ENCODE peak calls at places on chromosomes 5 and 9, in five cellular contexts. P is H1, V is HepG2, Z is HCT116, G is GM12878. X is an unnamed sample.

GRCh38 chr5:133229931-133230664 is 178.3 kb downstream of the HSPA4 start:
- DNase-seq in V (no peak), Z (no peak), P (no peak), G (no peak), X (no peak)

GRCh38 chr9:29750062-29750461 is 2176.8 kb upstream of the C9orf72 start:
- DNase-seq in V (no peak), P (no peak), G (no peak), Z (no peak), X (no peak)

GRCh38 chr9:76101472-76101871 is 211.0 kb downstream of the PCSK5 start:
- DNase-seq in P (no peak), G (no peak), V (no peak), Z (no peak), X (no peak)

GRCh38 chr9:126500600-126501382 is 112.9 kb upstream of the LMX1B start:
- DNase-seq in Z (peak), G (no peak), P (peak), V (peak), X (peak)

GRCh38 chr5:10734050-10734709 is 26.9 kb downstream of the DAP start:
- DNase-seq in P (no peak), G (no peak), Z (no peak), V (no peak), X (no peak)

GRCh38 chr5:173746050-173746449 is 129.6 kb upstream of the BOD1 start:
- DNase-seq in V (peak), G (no peak), P (peak), Z (no peak), X (no peak)

GRCh38 chr5:157116483-157116954 is 7.7 kb upstream of the HAVCR2 start:
- DNase-seq in V (no peak), Z (no peak), P (no peak), G (peak), X (no peak)

GRCh38 chr5:33415811-33416354 is 24.9 kb upstream of the TARS1 start:
- DNase-seq in Z (no peak), V (no peak), G (no peak), P (no peak), X (no peak)

GRCh38 chr9:121376214-121376830 is 6.3 kb upstream of the STOM start:
- DNase-seq in G (no peak), Z (no peak), P (no peak), V (no peak), X (no peak)

GRCh38 chr9:116275418-116276295 is 122.1 kb downstream of the PAPPA start:
- DNase-seq in V (no peak), Z (no peak), G (no peak), P (no peak), X (no peak)

GRCh38 chr5:138230981-138231589 is 18.0 kb upstream of the CDC23 start:
- DNase-seq in Z (no peak), G (no peak), V (peak), P (no peak), X (no peak)

GRCh38 chr5:11853140-11853539 is 51.1 kb downstream of the CTNND2 start:
- DNase-seq in Z (no peak), V (no peak), G (no peak), P (no peak), X (no peak)

GRCh38 chr5:83553000-83553486 is 81.5 kb downstream of the VCAN start:
- DNase-seq in V (no peak), P (no peak), Z (no peak), G (no peak), X (no peak)

GRCh38 chr5:158819840-158820620 is 279.7 kb downstream of the EBF1 start:
- DNase-seq in V (no peak), P (no peak), G (peak), Z (no peak), X (no peak)

GRCh38 chr5:176663566-176663965 is 16.3 kb downstream of the TSPAN17 start:
- DNase-seq in V (no peak), P (no peak), Z (no peak), G (no peak), X (no peak)

GRCh38 chr9:33180526-33181184 is 13.5 kb upstream of the B4GALT1 start:
- DNase-seq in P (no peak), Z (no peak), G (no peak), V (no peak), X (no peak)

GRCh38 chr5:36726317-36726716 is 119.9 kb downstream of the SLC1A3 start:
- DNase-seq in Z (no peak), V (no peak), G (no peak), P (no peak), X (no peak)

GRCh38 chr9:70004310-70004709 is 39.3 kb upstream of the MAMDC2 start:
- DNase-seq in G (no peak), P (no peak), V (no peak), Z (no peak), X (no peak)

GRCh38 chr9:36828574-36829141 is 205.4 kb downstream of the PAX5 start:
- DNase-seq in V (no peak), P (no peak), G (no peak), Z (no peak), X (no peak)

DNA sequence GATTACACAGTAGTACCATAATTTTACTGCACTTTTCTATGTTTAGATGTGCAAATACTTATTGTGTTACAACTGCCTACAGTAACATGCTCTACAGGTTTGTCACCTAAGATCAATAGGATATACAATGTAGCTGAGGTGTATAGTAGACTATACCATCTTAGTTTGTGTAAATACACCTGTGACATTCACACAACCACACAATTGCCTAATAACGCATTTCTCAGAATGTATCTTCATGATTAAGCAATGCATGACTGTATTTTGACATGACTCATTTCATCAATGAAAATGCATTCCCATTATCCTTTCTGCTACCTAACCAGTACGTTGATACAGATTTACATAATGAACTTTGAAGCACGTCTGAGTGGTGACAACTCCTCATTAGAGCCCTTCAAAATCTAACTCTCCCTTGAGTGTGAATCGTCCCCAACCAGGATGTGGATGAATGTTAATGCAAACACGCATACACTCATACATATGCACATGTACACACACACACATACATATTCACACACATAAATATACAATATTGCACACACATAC is 28.4 kb downstream of the GZMK start:
- DNase-seq in G (no peak), Z (no peak), P (no peak), V (no peak), X (no peak)
- TF ChIP-seq YY1 in G (no peak), Z (no peak), P (no peak), V (no peak), X (no peak)

GRCh38 chr5:31066655-31067328 is 126.7 kb upstream of the CDH6 start:
- DNase-seq in G (no peak), V (no peak), Z (no peak), P (no peak), X (no peak)
- TF ChIP-seq YY1 in G (no peak), V (no peak), Z (no peak), P (no peak), X (no peak)

GRCh38 chr5:119067338-119067737 is 3.5 kb upstream of the DMXL1 start:
- DNase-seq in V (no peak), P (no peak), Z (no peak), G (no peak), X (no peak)

GRCh38 chr5:119059740-119060255 is 11.1 kb upstream of the DMXL1 start:
- DNase-seq in Z (no peak), V (no peak), G (no peak), P (no peak), X (no peak)

GRCh38 chr5:119058979-119059529 is 11.8 kb upstream of the DMXL1 start:
- DNase-seq in G (no peak), V (no peak), P (no peak), Z (no peak), X (no peak)

DNA sequence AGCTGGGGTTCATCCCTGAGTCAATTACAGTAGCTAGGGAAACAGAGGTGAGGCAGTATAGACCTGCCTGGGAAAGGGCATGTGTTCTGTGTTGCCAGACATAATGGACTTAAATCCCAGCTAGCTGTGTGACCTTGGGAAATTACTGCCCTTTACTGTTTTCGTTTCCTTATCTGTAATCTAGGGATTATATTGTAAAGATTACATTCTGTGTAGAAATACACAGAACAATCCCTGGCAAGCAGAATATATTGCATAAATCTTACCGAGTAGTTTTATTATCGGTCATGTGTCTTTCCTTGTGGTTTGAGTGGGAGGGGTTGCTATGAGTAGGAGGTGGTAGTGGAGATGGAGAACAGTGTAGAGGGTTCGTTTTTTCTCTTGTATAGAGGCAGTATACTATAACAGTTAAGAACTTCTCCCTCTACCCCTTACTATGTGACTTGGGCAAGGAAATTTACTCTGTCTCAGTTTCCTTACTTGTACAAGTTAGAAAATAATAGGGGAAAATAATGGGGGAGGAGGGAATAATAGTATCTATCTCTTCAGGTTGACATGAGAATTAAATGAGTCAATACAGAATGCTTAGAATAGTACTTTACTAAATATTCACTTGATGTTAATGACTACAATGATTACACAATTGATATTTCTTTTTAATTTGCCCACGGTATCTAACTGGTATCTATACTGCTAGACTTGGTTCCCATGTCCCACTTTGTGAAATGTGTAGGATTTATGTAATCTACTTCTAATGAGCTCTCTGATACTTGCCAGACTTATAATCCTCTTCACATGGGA is 7.1 kb upstream of the DMXL1 start:
- DNase-seq in P (no peak), Z (no peak), G (no peak), V (peak), X (no peak)
- TF ChIP-seq YY1 in P (no peak), Z (no peak), G (no peak), V (no peak), X (no peak)

DNA sequence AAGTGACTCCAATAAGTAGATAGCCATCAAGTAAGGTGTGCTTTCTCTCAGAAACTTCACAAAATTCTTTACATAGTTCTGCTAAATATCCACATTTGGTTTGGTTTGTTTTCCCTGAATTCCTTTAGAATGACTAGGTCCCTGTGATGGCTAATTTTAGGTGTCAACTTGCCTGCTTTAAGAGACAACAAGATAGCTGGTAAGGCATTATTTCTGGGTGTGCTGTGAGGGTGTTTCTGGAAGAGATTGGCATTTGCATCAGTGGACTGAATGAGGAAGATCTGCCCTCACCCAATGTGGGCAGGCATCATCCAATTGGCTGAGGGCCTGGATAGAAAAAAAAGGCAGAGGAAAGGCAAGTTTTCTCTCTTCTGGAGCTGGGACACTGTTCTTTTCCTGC is 8.3 kb upstream of the PTBP3 start:
- DNase-seq in G (no peak), P (no peak), Z (no peak), V (peak), X (no peak)
- TF ChIP-seq YY1 in G (no peak), P (no peak), Z (no peak), V (no peak), X (no peak)

GRCh38 chr5:137118629-137119028 is 380.5 kb downstream of the SPOCK1 start:
- DNase-seq in Z (no peak), P (no peak), V (no peak), G (no peak), X (no peak)

GRCh38 chr5:137113161-137113560 is 386.0 kb downstream of the SPOCK1 start:
- DNase-seq in Z (no peak), G (no peak), V (no peak), P (no peak), X (no peak)

GRCh38 chr5:137115152-137115551 is 384.0 kb downstream of the SPOCK1 start:
- DNase-seq in P (no peak), Z (no peak), G (no peak), V (no peak), X (no peak)

GRCh38 chr5:137113939-137114338 is 385.2 kb downstream of the SPOCK1 start:
- DNase-seq in P (no peak), Z (no peak), G (no peak), V (no peak), X (no peak)

DNA sequence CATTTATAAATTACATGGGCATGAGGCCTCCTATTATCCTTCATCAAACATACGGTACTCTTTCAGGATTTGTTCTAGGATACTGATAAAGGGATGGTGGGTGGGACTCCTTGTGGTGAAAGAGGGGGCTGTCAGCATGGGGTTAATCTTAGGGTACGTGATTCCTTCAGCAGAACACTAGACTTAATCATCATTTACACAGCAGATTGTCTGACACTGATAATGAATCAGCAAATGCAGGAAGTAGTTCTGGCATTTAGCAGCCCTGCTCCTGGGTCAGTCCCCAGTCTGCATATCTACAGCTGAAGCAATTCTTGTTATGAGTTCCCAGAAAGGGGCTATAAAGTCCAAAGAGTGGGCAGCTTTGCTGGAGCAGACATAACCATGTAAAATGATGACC is 384.6 kb downstream of the SPOCK1 start:
- DNase-seq in Z (no peak), G (no peak), V (no peak), P (no peak), X (no peak)
- TF ChIP-seq YY1 in Z (no peak), G (no peak), V (no peak), P (no peak), X (no peak)

GRCh38 chr5:77225531-77225930 is 15.1 kb downstream of the PDE8B start:
- DNase-seq in P (no peak), G (no peak), Z (no peak), V (no peak), X (no peak)
- TF ChIP-seq YY1 in P (no peak), G (no peak), Z (no peak), V (no peak), X (no peak)

GRCh38 chr9:13281356-13282016 is 2.0 kb upstream of the MPDZ start:
- DNase-seq in Z (no peak), P (no peak), G (no peak), V (no peak), X (no peak)
- TF ChIP-seq YY1 in Z (no peak), P (no peak), G (no peak), V (no peak), X (no peak)

GRCh38 chr5:122259995-122260394 is 52.0 kb upstream of the SNCAIP start:
- DNase-seq in V (peak), Z (no peak), G (no peak), P (no peak), X (peak)

GRCh38 chr5:122262107-122262506 is 49.9 kb upstream of the SNCAIP start:
- DNase-seq in V (no peak), G (no peak), Z (no peak), P (no peak), X (no peak)

GRCh38 chr5:122267195-122267594 is 44.8 kb upstream of the SNCAIP start:
- DNase-seq in G (no peak), Z (no peak), P (no peak), V (no peak), X (no peak)

GRCh38 chr5:122263352-122264030 is 48.5 kb upstream of the SNCAIP start:
- DNase-seq in P (no peak), V (no peak), G (no peak), Z (no peak), X (no peak)

GRCh38 chr5:122264610-122265009 is 47.4 kb upstream of the SNCAIP start:
- DNase-seq in G (no peak), V (no peak), Z (no peak), P (no peak), X (no peak)
- TF ChIP-seq YY1 in G (no peak), V (no peak), Z (no peak), P (no peak), X (no peak)

DNA sequence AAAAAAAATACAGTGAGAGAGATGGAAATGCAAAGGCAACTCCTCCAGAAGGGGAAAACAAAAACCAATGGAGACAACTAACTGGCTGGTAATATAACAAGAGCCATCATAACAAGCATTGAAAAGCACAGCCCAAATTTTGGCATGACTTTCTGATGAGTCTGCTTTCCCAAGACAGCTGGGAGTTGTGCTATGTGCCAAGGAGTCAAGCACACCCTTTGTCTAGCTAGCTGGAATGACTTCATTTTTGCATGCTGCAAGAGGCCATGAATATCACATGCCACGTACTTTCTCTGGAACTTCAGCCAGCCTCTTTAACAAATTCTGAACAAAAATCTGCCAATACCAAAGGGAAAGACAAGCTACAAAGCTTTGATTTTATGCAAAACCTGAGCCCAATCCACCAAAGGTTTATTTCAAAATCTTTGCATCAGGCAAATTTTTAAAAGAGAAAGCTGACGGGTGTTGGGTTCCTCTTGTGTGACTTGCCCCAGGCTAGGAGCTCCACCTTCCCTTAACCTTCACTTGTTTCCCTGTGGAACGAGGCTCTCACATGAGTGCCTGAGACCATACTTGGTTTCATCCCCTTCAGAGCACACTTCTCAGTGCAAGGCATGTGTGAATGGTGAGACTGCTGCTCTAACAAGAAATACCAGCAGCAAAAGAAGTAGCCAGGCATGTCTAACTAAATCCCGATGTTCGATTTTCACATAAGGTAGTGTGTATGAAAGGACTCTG is 47.3 kb downstream of the S1PR3 start:
- DNase-seq in P (no peak), Z (no peak), G (no peak), V (no peak), X (no peak)
- TF ChIP-seq YY1 in P (no peak), Z (no peak), G (no peak), V (no peak), X (no peak)